ENCODE peak calls at places on chromosomes 2 and 18, in ten cellular contexts. S is heart right ventricle; D is sigmoid colon; M is CD8-positive, alpha-beta T cell; K is prostate gland; X is spleen; N is left ventricle myocardium inferior; T is heart left ventricle; B is fibroblast of lung; R is transverse colon. Q is an unnamed sample. For H3K4me1 and H3K27me3, the result is how much of the 10 kb centered on the place peaks cover.

GRCh38 chr2:219668316-219668715 is 40.9 kb downstream of the SLC4A3 start:
- DNase-seq in X (no peak), N (no peak), B (no peak), M (no peak), S (no peak), D (no peak), T (no peak), R (no peak), K (no peak), Q (no peak)

GRCh38 chr18:28594034-28594433 is 417.1 kb upstream of the CDH2 start:
- DNase-seq in T (no peak), K (no peak), M (no peak), N (no peak), B (no peak), S (no peak), R (no peak), X (no peak), D (no peak), Q (no peak)

GRCh38 chr2:68709421-68709911 is 25.1 kb upstream of the ARHGAP25 start:
- DNase-seq in D (no peak), M (no peak), N (no peak), K (no peak), S (no peak), B (peak), T (no peak), R (no peak), X (no peak), Q (peak)

GRCh38 chr2:14633031-14633430 is 514 bp downstream of the LRATD1 start:
- DNase-seq in M (no peak), D (no peak), K (peak), N (no peak), T (no peak), S (no peak), B (no peak), R (peak), X (no peak), Q (no peak)

GRCh38 chr2:233795735-233796171 is 17.6 kb downstream of the MROH2A start:
- DNase-seq in N (no peak), S (no peak), K (no peak), B (no peak), M (peak), X (peak), D (no peak), R (no peak), T (no peak), Q (no peak)

GRCh38 chr2:241659150-241659739 is 21.8 kb downstream of the ATG4B start:
- DNase-seq in K (peak), T (no peak), B (peak), S (peak), N (peak), M (no peak), X (no peak), R (peak), D (peak), Q (peak)

GRCh38 chr2:6224267-6224666 is 532.1 kb downstream of the SOX11 start:
- DNase-seq in T (no peak), R (no peak), X (peak), K (no peak), S (no peak), N (no peak), D (no peak), B (no peak), M (no peak), Q (peak)

GRCh38 chr2:151302879-151303278 is 13.4 kb upstream of the NMI start:
- DNase-seq in K (no peak), D (no peak), N (no peak), M (no peak), S (no peak), X (no peak), T (no peak), R (no peak), B (peak), Q (no peak)

GRCh38 chr18:37537868-37538525 is 27.6 kb downstream of the CELF4 start:
- DNase-seq in N (peak), K (peak), D (peak), R (peak), S (peak), T (peak), X (peak), B (peak), M (no peak), Q (peak)

GRCh38 chr2:157785200-157785599 is 90.9 kb downstream of the ACVR1 start:
- DNase-seq in K (peak), N (no peak), T (no peak), M (no peak), D (no peak), S (no peak), B (peak), X (no peak), R (peak), Q (peak)

GRCh38 chr18:9712130-9712577 is 4.1 kb downstream of the RAB31 start:
- DNase-seq in X (no peak), R (no peak), T (no peak), K (no peak), N (no peak), B (no peak), S (no peak), M (no peak), D (peak), Q (no peak)

GRCh38 chr2:54575379-54575888 is 119.3 kb downstream of the SPTBN1 start:
- DNase-seq in T (no peak), K (no peak), X (no peak), S (no peak), M (no peak), D (peak), N (no peak), B (peak), R (no peak), Q (no peak)

GRCh38 chr2:113012436-113013335 is 7.4 kb downstream of the IL36A start:
- DNase-seq in B (no peak), S (no peak), K (no peak), D (no peak), R (no peak), T (no peak), X (no peak), M (no peak), N (no peak), Q (no peak)

GRCh38 chr2:186486651-186487647 is 889 bp downstream of the ZC3H15 start:
- DNase-seq in S (no peak), X (no peak), B (peak), N (no peak), T (no peak), M (no peak), D (no peak), R (no peak), K (no peak), Q (no peak)

GRCh38 chr2:101612019-101612418 is 85.5 kb upstream of the MAP4K4 start:
- DNase-seq in B (no peak), K (no peak), N (no peak), D (no peak), M (peak), X (no peak), T (no peak), R (no peak), S (no peak), Q (no peak)
- H3K27ac ChIP-seq in B (no peak), K (no peak), N (no peak), D (no peak), M (no peak), X (no peak), T (no peak), R (no peak), S (no peak), Q (no peak)

GRCh38 chr2:205698556-205699282 is 16.4 kb downstream of the NRP2 start:
- DNase-seq in M (no peak), T (no peak), S (no peak), R (no peak), K (no peak), N (no peak), B (no peak), X (no peak), D (no peak), Q (no peak)
- H3K4me1 ChIP-seq in M (under half), T (under half), S (under half), R (under half), K (under half), N (under half), B (under half), X (under half), D (half or more), Q (under half)

GRCh38 chr2:100234141-100234540 is 88.2 kb downstream of the LONRF2 start:
- DNase-seq in S (no peak), K (no peak), T (no peak), D (no peak), X (no peak), M (no peak), B (no peak), R (no peak), N (no peak), Q (no peak)
- H3K27me3 ChIP-seq in S (under half), K (under half), T (under half), D (under half), X (under half), M (under half), B (under half), R (under half), N (under half), Q (under half)

DNA sequence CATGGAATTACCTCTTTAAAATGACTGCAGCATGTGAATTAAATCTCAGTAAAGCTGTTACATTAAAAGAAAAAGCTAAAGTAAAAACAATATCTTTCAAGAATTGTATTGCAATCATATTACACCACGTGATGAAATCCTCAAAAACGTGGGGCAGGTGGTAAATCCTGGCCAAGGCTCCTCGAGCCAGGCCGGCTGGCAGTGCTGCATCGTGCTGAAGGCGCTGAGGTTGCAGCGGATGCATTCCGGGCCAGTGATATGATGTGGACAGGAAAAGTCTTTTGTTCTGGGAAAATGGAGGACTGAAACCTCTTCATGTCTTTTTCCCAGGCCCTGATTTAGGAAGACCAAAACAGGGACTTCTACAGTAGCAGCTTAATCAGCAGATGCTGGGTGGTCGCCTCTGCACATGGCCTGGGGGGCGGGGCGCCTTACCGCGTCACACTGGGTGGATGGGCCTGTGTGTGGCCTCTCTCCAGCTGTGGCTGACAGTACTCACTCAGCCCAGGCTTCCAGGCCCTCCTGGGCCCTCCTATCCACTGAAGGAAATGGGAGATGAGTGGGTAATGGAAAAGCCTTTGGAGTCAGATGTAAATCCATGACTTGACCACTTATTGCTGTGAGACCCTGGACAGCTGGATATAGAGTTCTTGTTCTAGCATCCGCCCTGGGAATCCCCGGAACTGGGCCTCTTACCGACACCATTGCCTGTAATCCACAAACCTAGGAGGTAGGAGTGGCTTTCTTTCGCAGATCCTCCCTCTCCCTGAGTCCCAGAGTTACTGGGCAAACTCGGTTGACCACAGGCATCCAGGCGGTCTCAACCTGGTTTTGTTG is 45.1 kb downstream of the PROC start:
- DNase-seq in B (peak), R (no peak), X (no peak), K (no peak), N (no peak), S (no peak), M (no peak), T (no peak), D (no peak), Q (peak)
- H3K27ac ChIP-seq in B (no peak), R (no peak), X (no peak), K (no peak), N (no peak), S (no peak), M (no peak), T (no peak), D (no peak), Q (peak)

DNA sequence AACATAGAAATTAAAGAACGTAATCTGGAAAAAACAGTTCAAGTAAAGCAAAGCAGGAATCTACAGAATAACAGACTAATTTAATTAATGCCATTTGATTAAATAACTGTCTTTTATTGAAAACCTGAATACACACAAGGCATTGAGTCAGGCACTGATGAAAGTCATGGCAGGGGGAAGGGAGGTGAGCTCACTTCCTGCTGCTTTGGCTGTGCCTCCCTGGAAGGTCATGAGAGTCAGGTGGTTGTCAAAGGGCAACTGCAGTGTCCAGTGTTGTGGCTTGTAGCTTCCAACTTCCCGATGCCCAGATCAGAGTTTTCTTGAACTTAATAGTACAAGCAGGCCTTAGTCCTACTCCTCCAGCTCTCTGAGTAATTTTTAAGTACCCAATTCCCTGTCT is 180.9 kb downstream of the PID1 start:
- DNase-seq in S (no peak), M (no peak), T (no peak), N (no peak), R (peak), B (peak), D (no peak), X (no peak), K (no peak), Q (peak)
- H3K4me1 ChIP-seq in S (under half), M (under half), T (under half), N (under half), R (under half), B (under half), D (under half), X (under half), K (under half), Q (under half)

DNA sequence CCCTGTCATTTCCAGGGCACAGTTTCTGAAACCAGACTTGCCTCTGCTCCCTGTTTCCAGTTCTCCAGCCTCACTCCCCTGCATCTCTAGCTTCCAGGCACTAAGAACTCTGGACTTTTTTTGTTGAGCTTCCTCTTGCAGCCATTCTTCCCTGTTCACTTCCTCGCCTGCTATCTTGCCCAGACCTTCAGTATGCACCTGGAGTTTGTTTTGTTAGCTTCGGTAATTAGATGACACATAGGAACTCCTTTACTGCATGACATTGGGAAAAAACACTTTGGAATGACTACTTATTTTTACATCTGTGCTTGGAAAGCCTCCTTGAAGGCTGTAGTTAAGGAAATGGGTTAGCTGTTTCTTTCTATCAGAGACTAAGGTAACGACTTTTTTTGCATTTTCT is 35.2 kb downstream of the OTOF start:
- DNase-seq in K (no peak), R (no peak), X (no peak), B (no peak), M (no peak), N (no peak), S (no peak), T (no peak), D (peak), Q (no peak)
- H3K27me3 ChIP-seq in K (under half), R (under half), X (under half), B (under half), M (under half), N (under half), S (under half), T (under half), D (under half), Q (under half)

DNA sequence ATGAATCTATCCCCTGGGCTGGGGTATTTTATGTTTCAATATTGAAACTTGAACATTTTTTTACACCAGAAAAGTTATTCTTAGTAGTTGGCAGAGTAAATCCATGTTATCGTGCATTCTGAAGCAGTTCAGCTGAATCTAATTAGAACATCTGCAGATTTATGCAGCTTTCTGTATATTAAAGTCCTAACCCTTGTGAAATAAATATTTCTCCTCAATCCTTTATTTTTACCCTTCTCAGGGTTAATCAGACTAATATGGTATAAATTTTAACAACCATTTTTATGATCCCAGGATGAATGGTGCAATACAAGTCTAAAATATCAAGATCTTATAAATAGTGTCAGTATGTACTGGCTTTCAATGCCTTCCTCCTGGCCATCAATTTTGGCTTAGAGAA is 69.5 kb downstream of the CDH20 start:
- DNase-seq in X (no peak), R (no peak), S (no peak), D (no peak), N (no peak), M (no peak), K (no peak), B (no peak), T (no peak), Q (no peak)
- H3K27ac ChIP-seq in X (no peak), R (no peak), S (no peak), D (no peak), N (no peak), M (no peak), K (no peak), B (no peak), T (no peak), Q (no peak)

Q was measured in SJCRH30.